ENCODE peak calls at places on chromosome 10, in eight cellular contexts. One of them, this sample, is unnamed.

GRCh38 chr10:73931767-73932624 is 21.1 kb downstream of the PLAU start:
- DNase-seq in breast epithelium: peak; percentile 46
- DNase-seq in IMR-90: no peak
- DNase-seq in A673: no peak
- DNase-seq in K562: peak; percentile 86
- DNase-seq in HCT116: peak; percentile 91
- DNase-seq in transverse colon: no peak
- DNase-seq in mammary epithelial cell: peak; percentile 100
- DNase-seq in this sample: no peak

GRCh38 chr10:3763035-3763456 is 22.0 kb downstream of the KLF6 start:
- DNase-seq in IMR-90: peak; percentile 59
- DNase-seq in HCT116: peak; percentile 72
- DNase-seq in K562: peak; percentile 70
- DNase-seq in breast epithelium: peak; percentile 15
- DNase-seq in transverse colon: peak; percentile 45
- DNase-seq in A673: no peak
- DNase-seq in mammary epithelial cell: peak; percentile 99
- DNase-seq in this sample: no peak

GRCh38 chr10:31146496-31147219 is 115.0 kb upstream of the ZNF438 start:
- DNase-seq in breast epithelium: no peak
- DNase-seq in A673: no peak
- DNase-seq in mammary epithelial cell: peak; percentile 72
- DNase-seq in transverse colon: no peak
- DNase-seq in IMR-90: peak; percentile 86
- DNase-seq in K562: no peak
- DNase-seq in HCT116: peak; percentile 60
- DNase-seq in this sample: peak; percentile 47

GRCh38 chr10:42781893-42782445 is 626 bp upstream of the BMS1 start:
- DNase-seq in A673: peak; percentile 16
- DNase-seq in HCT116: no peak
- DNase-seq in IMR-90: no peak
- DNase-seq in breast epithelium: peak; percentile 20
- DNase-seq in mammary epithelial cell: no peak
- DNase-seq in transverse colon: peak; percentile 31
- DNase-seq in K562: no peak
- DNase-seq in this sample: peak; percentile 41

GRCh38 chr10:48805848-48806247 is 121.2 kb downstream of the WDFY4 start:
- DNase-seq in K562: no peak
- DNase-seq in A673: no peak
- DNase-seq in HCT116: no peak
- DNase-seq in breast epithelium: no peak
- DNase-seq in IMR-90: no peak
- DNase-seq in transverse colon: no peak
- DNase-seq in mammary epithelial cell: no peak
- DNase-seq in this sample: peak; percentile 46

GRCh38 chr10:6492896-6493295 is 87.2 kb downstream of the PRKCQ start:
- DNase-seq in K562: no peak
- DNase-seq in breast epithelium: no peak
- DNase-seq in transverse colon: no peak
- DNase-seq in HCT116: no peak
- DNase-seq in A673: no peak
- DNase-seq in IMR-90: no peak
- DNase-seq in mammary epithelial cell: no peak
- DNase-seq in this sample: no peak

GRCh38 chr10:90451283-90451682 is 406.6 kb downstream of the HTR7 start:
- DNase-seq in mammary epithelial cell: peak; percentile 65
- DNase-seq in transverse colon: no peak
- DNase-seq in HCT116: peak; percentile 8
- DNase-seq in A673: peak; percentile 62
- DNase-seq in breast epithelium: no peak
- DNase-seq in K562: no peak
- DNase-seq in IMR-90: no peak
- DNase-seq in this sample: no peak

GRCh38 chr10:60444494-60445064 is 54.9 kb upstream of the ANK3 start:
- DNase-seq in transverse colon: no peak
- DNase-seq in IMR-90: peak; percentile 63
- DNase-seq in mammary epithelial cell: no peak
- DNase-seq in breast epithelium: no peak
- DNase-seq in K562: no peak
- DNase-seq in A673: peak; percentile 68
- DNase-seq in HCT116: peak; percentile 18
- DNase-seq in this sample: no peak

DNA sequence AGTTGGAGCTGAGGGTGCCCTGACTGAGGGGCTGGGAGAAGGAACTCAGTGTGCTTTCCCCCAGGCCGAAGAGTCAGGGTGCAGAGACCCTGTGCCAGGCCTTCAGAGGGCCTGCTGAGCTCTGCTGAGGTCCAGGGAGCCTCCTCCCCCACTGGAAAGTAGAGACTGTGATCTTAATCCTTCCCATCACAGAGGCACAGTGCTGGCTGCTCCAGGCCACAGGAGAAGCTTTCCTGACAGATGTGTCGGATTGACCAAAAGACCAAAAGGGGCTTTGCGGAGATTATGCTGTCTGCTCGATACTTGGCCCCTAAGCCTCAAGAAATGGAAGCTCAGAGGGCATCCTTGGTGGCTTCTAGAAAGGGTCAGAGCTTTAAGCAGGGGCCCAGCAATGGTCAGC is 32.9 kb upstream of the BTRC start:
- DNase-seq in transverse colon: no peak
- DNase-seq in A673: no peak
- DNase-seq in HCT116: no peak
- DNase-seq in breast epithelium: no peak
- DNase-seq in K562: no peak
- DNase-seq in mammary epithelial cell: no peak
- DNase-seq in IMR-90: no peak
- DNase-seq in this sample: no peak
- TF ChIP-seq CTCF in transverse colon: no peak
- TF ChIP-seq CTCF in A673: no peak
- TF ChIP-seq CTCF in HCT116: no peak
- TF ChIP-seq CTCF in breast epithelium: no peak
- TF ChIP-seq CTCF in K562: no peak
- TF ChIP-seq CTCF in mammary epithelial cell: no peak
- TF ChIP-seq CTCF in IMR-90: no peak
- TF ChIP-seq CTCF in this sample: no peak

GRCh38 chr10:88113657-88114272 is 250.3 kb downstream of the PTEN start:
- DNase-seq in HCT116: no peak
- DNase-seq in mammary epithelial cell: no peak
- DNase-seq in transverse colon: no peak
- DNase-seq in A673: no peak
- DNase-seq in breast epithelium: no peak
- DNase-seq in IMR-90: no peak
- DNase-seq in K562: no peak
- DNase-seq in this sample: no peak
- H3K4me1 ChIP-seq in HCT116: peaks cover 10% of the 10 kb centered on the region
- H3K4me1 ChIP-seq in mammary epithelial cell: peaks cover 28% of the 10 kb centered on the region
- H3K4me1 ChIP-seq in transverse colon: no peaks in the 10 kb centered on the region
- H3K4me1 ChIP-seq in A673: peaks cover 4% of the 10 kb centered on the region
- H3K4me1 ChIP-seq in breast epithelium: no peaks in the 10 kb centered on the region
- H3K4me1 ChIP-seq in IMR-90: peaks cover 23% of the 10 kb centered on the region
- H3K4me1 ChIP-seq in K562: no peaks in the 10 kb centered on the region
- H3K4me1 ChIP-seq in this sample: peaks cover 4% of the 10 kb centered on the region

GRCh38 chr10:37819797-37820196 is 37.6 kb downstream of the ZNF248 start:
- DNase-seq in breast epithelium: no peak
- DNase-seq in K562: no peak
- DNase-seq in transverse colon: no peak
- DNase-seq in HCT116: no peak
- DNase-seq in mammary epithelial cell: no peak
- DNase-seq in A673: no peak
- DNase-seq in IMR-90: no peak
- DNase-seq in this sample: no peak

GRCh38 chr10:37812290-37812689 is 45.1 kb downstream of the ZNF248 start:
- DNase-seq in transverse colon: no peak
- DNase-seq in HCT116: no peak
- DNase-seq in mammary epithelial cell: no peak
- DNase-seq in IMR-90: no peak
- DNase-seq in A673: no peak
- DNase-seq in breast epithelium: no peak
- DNase-seq in K562: no peak
- DNase-seq in this sample: no peak

GRCh38 chr10:37813763-37814162 is 43.6 kb downstream of the ZNF248 start:
- DNase-seq in breast epithelium: no peak
- DNase-seq in transverse colon: no peak
- DNase-seq in K562: no peak
- DNase-seq in IMR-90: no peak
- DNase-seq in A673: no peak
- DNase-seq in mammary epithelial cell: no peak
- DNase-seq in HCT116: no peak
- DNase-seq in this sample: no peak

GRCh38 chr10:37821237-37821636 is 36.2 kb downstream of the ZNF248 start:
- DNase-seq in IMR-90: no peak
- DNase-seq in K562: no peak
- DNase-seq in transverse colon: no peak
- DNase-seq in A673: no peak
- DNase-seq in HCT116: no peak
- DNase-seq in mammary epithelial cell: no peak
- DNase-seq in breast epithelium: no peak
- DNase-seq in this sample: no peak

DNA sequence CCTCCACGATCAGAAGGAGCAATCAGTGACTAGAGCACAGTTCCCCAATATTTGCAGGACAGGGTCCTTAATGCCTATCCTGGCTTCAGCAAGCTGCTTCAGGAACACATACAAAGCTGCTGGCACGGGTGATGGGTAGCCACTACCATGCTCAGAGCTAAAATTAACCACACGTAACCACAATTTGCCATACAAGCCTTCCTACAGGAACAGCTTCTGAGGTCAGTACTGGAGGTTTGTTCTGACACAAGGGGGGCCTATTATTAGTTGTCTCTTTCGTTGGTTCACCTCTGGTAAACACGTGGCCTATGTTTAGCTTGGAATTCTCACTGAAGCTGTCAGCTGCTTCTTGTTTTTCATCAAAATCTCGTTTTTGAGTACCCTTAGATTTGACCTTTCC is 41.1 kb downstream of the ZNF248 start:
- DNase-seq in mammary epithelial cell: no peak
- DNase-seq in IMR-90: no peak
- DNase-seq in A673: no peak
- DNase-seq in breast epithelium: no peak
- DNase-seq in transverse colon: no peak
- DNase-seq in K562: no peak
- DNase-seq in HCT116: no peak
- DNase-seq in this sample: no peak
- H3K9me3 ChIP-seq in mammary epithelial cell: peaks cover 32% of the 10 kb centered on the region
- H3K9me3 ChIP-seq in IMR-90: peaks cover 19% of the 10 kb centered on the region
- H3K9me3 ChIP-seq in A673: peaks cover 19% of the 10 kb centered on the region
- H3K9me3 ChIP-seq in breast epithelium: peaks cover 27% of the 10 kb centered on the region
- H3K9me3 ChIP-seq in transverse colon: peaks cover 48% of the 10 kb centered on the region
- H3K9me3 ChIP-seq in K562: no peaks in the 10 kb centered on the region
- H3K9me3 ChIP-seq in HCT116: no peaks in the 10 kb centered on the region
- H3K9me3 ChIP-seq in this sample: no peaks in the 10 kb centered on the region

DNA sequence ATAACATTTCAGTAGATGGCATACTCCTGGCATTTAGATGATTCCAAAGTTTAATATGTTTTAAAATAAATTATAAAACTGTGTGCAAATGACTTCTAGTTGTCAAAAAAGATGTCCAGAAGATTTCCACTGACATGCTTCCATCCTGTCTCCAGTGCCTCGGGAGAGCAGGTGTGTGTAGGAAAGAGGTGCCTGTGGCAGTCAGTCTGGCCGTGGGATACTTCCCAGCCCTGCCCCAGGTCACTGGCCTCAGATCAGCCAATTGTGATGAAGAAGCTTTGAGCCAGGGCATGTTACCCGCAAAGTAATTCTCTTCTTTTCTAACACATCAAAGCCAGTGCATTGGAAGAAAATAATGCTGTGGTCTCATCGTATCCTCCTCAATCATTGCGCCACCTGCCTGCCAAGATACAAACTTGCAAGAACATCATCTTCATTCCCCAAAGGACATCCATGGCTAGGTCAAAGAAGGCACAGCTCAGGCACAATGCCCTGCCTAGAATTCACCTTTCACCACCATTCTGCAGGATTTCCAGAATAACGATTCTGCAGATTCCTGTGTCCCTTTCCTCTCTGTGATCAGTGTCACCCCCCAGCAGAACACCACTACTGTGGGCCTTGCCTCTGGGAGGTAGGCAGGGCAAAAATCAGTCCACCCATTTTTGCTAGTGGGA is 6.3 kb upstream of the KCNMA1 start:
- DNase-seq in HCT116: peak; percentile 49
- DNase-seq in transverse colon: peak; percentile 44
- DNase-seq in IMR-90: peak; percentile 73
- DNase-seq in A673: peak; percentile 72
- DNase-seq in K562: peak; percentile 56
- DNase-seq in mammary epithelial cell: peak; percentile 60
- DNase-seq in breast epithelium: no peak
- DNase-seq in this sample: peak; percentile 43
- TF ChIP-seq CTCF in HCT116: peak; percentile 79
- TF ChIP-seq CTCF in transverse colon: peak; percentile 55
- TF ChIP-seq CTCF in IMR-90: peak; percentile 71
- TF ChIP-seq CTCF in A673: peak; percentile 68
- TF ChIP-seq CTCF in K562: peak; percentile 72
- TF ChIP-seq CTCF in mammary epithelial cell: peak; percentile 64
- TF ChIP-seq CTCF in breast epithelium: peak; percentile 56
- TF ChIP-seq CTCF in this sample: peak; percentile 47